ENCODE peak calls at places on chromosomes 5 and 9, in six cellular contexts. One of them, this sample, is unnamed.
A peak's percentile ranks its signal among the peaks of the same experiment; 100 is the strongest.

GRCh38 chr9:115531410-115532130 is 413.6 kb upstream of the TNC start:
- DNase-seq in K562: no peak
- DNase-seq in HCT116: no peak
- DNase-seq in GM12878: no peak
- DNase-seq in HepG2: no peak
- DNase-seq in SK-N-SH: no peak
- DNase-seq in this sample: no peak

GRCh38 chr9:74577956-74578355 is 80.8 kb downstream of the RORB start:
- DNase-seq in GM12878: no peak
- DNase-seq in SK-N-SH: no peak
- DNase-seq in HepG2: peak; percentile 9
- DNase-seq in K562: no peak
- DNase-seq in HCT116: peak; percentile 1
- DNase-seq in this sample: no peak

GRCh38 chr5:13378073-13378472 is 566.4 kb downstream of the DNAH5 start:
- DNase-seq in GM12878: no peak
- DNase-seq in HepG2: no peak
- DNase-seq in K562: no peak
- DNase-seq in HCT116: no peak
- DNase-seq in SK-N-SH: no peak
- DNase-seq in this sample: no peak

GRCh38 chr9:87547665-87548064 is 50.0 kb downstream of the DAPK1 start:
- DNase-seq in GM12878: no peak
- DNase-seq in SK-N-SH: peak; percentile 59
- DNase-seq in HCT116: no peak
- DNase-seq in HepG2: peak; percentile 12
- DNase-seq in K562: no peak
- DNase-seq in this sample: no peak

GRCh38 chr9:136851941-136852663 is at the start of gene MAMDC4:
- DNase-seq in HepG2: no peak
- DNase-seq in HCT116: no peak
- DNase-seq in GM12878: no peak
- DNase-seq in K562: no peak
- DNase-seq in SK-N-SH: no peak
- DNase-seq in this sample: no peak

GRCh38 chr5:3605298-3606010 is 9.8 kb downstream of the IRX1 start:
- DNase-seq in K562: no peak
- DNase-seq in GM12878: no peak
- DNase-seq in HCT116: no peak
- DNase-seq in SK-N-SH: peak; percentile 12
- DNase-seq in HepG2: no peak
- DNase-seq in this sample: no peak

GRCh38 chr9:133604856-133605255 is 4.3 kb downstream of the FAM163B start:
- DNase-seq in SK-N-SH: peak; percentile 76
- DNase-seq in GM12878: no peak
- DNase-seq in HepG2: no peak
- DNase-seq in HCT116: no peak
- DNase-seq in K562: no peak
- DNase-seq in this sample: no peak

GRCh38 chr9:70083429-70083828 is 39.8 kb downstream of the MAMDC2 start:
- DNase-seq in K562: no peak
- DNase-seq in GM12878: no peak
- DNase-seq in HepG2: no peak
- DNase-seq in SK-N-SH: no peak
- DNase-seq in HCT116: no peak
- DNase-seq in this sample: no peak

GRCh38 chr9:8412327-8412726 is 612.7 kb upstream of the DMAC1 start:
- DNase-seq in GM12878: no peak
- DNase-seq in HepG2: no peak
- DNase-seq in HCT116: no peak
- DNase-seq in K562: no peak
- DNase-seq in SK-N-SH: no peak
- DNase-seq in this sample: no peak

GRCh38 chr9:19992556-19992955 is 203.7 kb upstream of the SLC24A2 start:
- DNase-seq in SK-N-SH: no peak
- DNase-seq in HepG2: no peak
- DNase-seq in HCT116: no peak
- DNase-seq in GM12878: no peak
- DNase-seq in K562: no peak
- DNase-seq in this sample: no peak

GRCh38 chr5:77777281-77777892 is 1.2 kb upstream of the TBCA start:
- DNase-seq in HepG2: peak; percentile 55
- DNase-seq in GM12878: no peak
- DNase-seq in K562: no peak
- DNase-seq in SK-N-SH: no peak
- DNase-seq in HCT116: peak; percentile 19
- DNase-seq in this sample: no peak

GRCh38 chr9:108672475-108673065 is 183.2 kb downstream of the ACTL7B start:
- DNase-seq in HCT116: no peak
- DNase-seq in HepG2: no peak
- DNase-seq in GM12878: no peak
- DNase-seq in K562: no peak
- DNase-seq in SK-N-SH: no peak
- DNase-seq in this sample: no peak

GRCh38 chr5:141487131-141487530 is 1.8 kb upstream of the PCDHGC5 start:
- DNase-seq in K562: no peak
- DNase-seq in SK-N-SH: no peak
- DNase-seq in HCT116: no peak
- DNase-seq in HepG2: no peak
- DNase-seq in GM12878: no peak
- DNase-seq in this sample: no peak

GRCh38 chr5:14806452-14806851 is 65.1 kb downstream of the ANKH start:
- DNase-seq in K562: no peak
- DNase-seq in SK-N-SH: no peak
- DNase-seq in HepG2: no peak
- DNase-seq in GM12878: no peak
- DNase-seq in HCT116: no peak
- DNase-seq in this sample: no peak

GRCh38 chr9:80156725-80157124 is 585.0 kb downstream of the TLE4 start:
- DNase-seq in HCT116: no peak
- DNase-seq in GM12878: no peak
- DNase-seq in SK-N-SH: no peak
- DNase-seq in K562: no peak
- DNase-seq in HepG2: no peak
- DNase-seq in this sample: no peak

GRCh38 chr9:106784076-106784475 is 78.9 kb upstream of the ZNF462 start:
- DNase-seq in HCT116: no peak
- DNase-seq in GM12878: no peak
- DNase-seq in K562: no peak
- DNase-seq in SK-N-SH: no peak
- DNase-seq in HepG2: no peak
- DNase-seq in this sample: no peak

GRCh38 chr5:107476783-107477182 is 194.0 kb downstream of the EFNA5 start:
- DNase-seq in K562: no peak
- DNase-seq in GM12878: peak; percentile 80
- DNase-seq in HepG2: no peak
- DNase-seq in SK-N-SH: no peak
- DNase-seq in HCT116: no peak
- DNase-seq in this sample: no peak

GRCh38 chr5:9782806-9783560 is 152.8 kb upstream of the TAS2R1 start:
- DNase-seq in HCT116: no peak
- DNase-seq in GM12878: no peak
- DNase-seq in HepG2: no peak
- DNase-seq in K562: no peak
- DNase-seq in SK-N-SH: no peak
- DNase-seq in this sample: no peak

GRCh38 chr9:1018121-1018520 is 32.0 kb upstream of the DMRT2 start:
- DNase-seq in SK-N-SH: no peak
- DNase-seq in HepG2: peak; percentile 35
- DNase-seq in K562: peak; percentile 13
- DNase-seq in GM12878: no peak
- DNase-seq in HCT116: peak; percentile 13
- DNase-seq in this sample: no peak

GRCh38 chr5:153014194-153014593 is 476.3 kb upstream of the GRIA1 start:
- DNase-seq in K562: no peak
- DNase-seq in HCT116: no peak
- DNase-seq in SK-N-SH: no peak
- DNase-seq in HepG2: no peak
- DNase-seq in GM12878: no peak
- DNase-seq in this sample: no peak

GRCh38 chr5:112390327-112390726 is 28.8 kb downstream of the EPB41L4A start:
- DNase-seq in GM12878: no peak
- DNase-seq in K562: no peak
- DNase-seq in SK-N-SH: no peak
- DNase-seq in HepG2: peak; percentile 19
- DNase-seq in HCT116: no peak
- DNase-seq in this sample: peak; percentile 82

GRCh38 chr5:15995206-15996052 is 184.2 kb downstream of the MARCHF11 start:
- DNase-seq in GM12878: no peak
- DNase-seq in K562: no peak
- DNase-seq in SK-N-SH: peak; percentile 5
- DNase-seq in HCT116: no peak
- DNase-seq in HepG2: peak; percentile 5
- DNase-seq in this sample: peak; percentile 39

GRCh38 chr5:39473156-39473779 is 48.5 kb upstream of the DAB2 start:
- DNase-seq in HCT116: no peak
- DNase-seq in HepG2: no peak
- DNase-seq in SK-N-SH: no peak
- DNase-seq in GM12878: no peak
- DNase-seq in K562: no peak
- DNase-seq in this sample: no peak

GRCh38 chr9:9412241-9412640 is 1200.6 kb downstream of the PTPRD start:
- DNase-seq in K562: no peak
- DNase-seq in GM12878: no peak
- DNase-seq in HCT116: no peak
- DNase-seq in HepG2: no peak
- DNase-seq in SK-N-SH: no peak
- DNase-seq in this sample: no peak

GRCh38 chr5:160496784-160497183 is 75.1 kb downstream of the PTTG1 start:
- DNase-seq in HCT116: no peak
- DNase-seq in GM12878: no peak
- DNase-seq in HepG2: no peak
- DNase-seq in K562: no peak
- DNase-seq in SK-N-SH: no peak
- DNase-seq in this sample: no peak

GRCh38 chr5:151675956-151676712 is 10.6 kb downstream of the SPARC start:
- DNase-seq in HepG2: no peak
- DNase-seq in K562: no peak
- DNase-seq in HCT116: no peak
- DNase-seq in GM12878: no peak
- DNase-seq in SK-N-SH: no peak
- DNase-seq in this sample: no peak

GRCh38 chr9:36316629-36317317 is 58.5 kb upstream of the GNE start:
- DNase-seq in HepG2: peak; percentile 82
- DNase-seq in HCT116: no peak
- DNase-seq in K562: no peak
- DNase-seq in GM12878: no peak
- DNase-seq in SK-N-SH: no peak
- DNase-seq in this sample: no peak

GRCh38 chr5:104421431-104421830 is 858.8 kb upstream of the NUDT12 start:
- DNase-seq in GM12878: no peak
- DNase-seq in SK-N-SH: no peak
- DNase-seq in K562: no peak
- DNase-seq in HCT116: no peak
- DNase-seq in HepG2: no peak
- DNase-seq in this sample: no peak

GRCh38 chr9:76595645-76596044 is 136.7 kb downstream of the GCNT1 start:
- DNase-seq in K562: no peak
- DNase-seq in HCT116: no peak
- DNase-seq in HepG2: no peak
- DNase-seq in SK-N-SH: no peak
- DNase-seq in GM12878: no peak
- DNase-seq in this sample: no peak

GRCh38 chr5:168472329-168472728 is 13.9 kb upstream of the RARS1 start:
- DNase-seq in K562: peak; percentile 18
- DNase-seq in SK-N-SH: no peak
- DNase-seq in HCT116: no peak
- DNase-seq in GM12878: no peak
- DNase-seq in HepG2: no peak
- DNase-seq in this sample: peak; percentile 36

GRCh38 chr9:20419552-20419951 is 202.7 kb downstream of the MLLT3 start:
- DNase-seq in SK-N-SH: no peak
- DNase-seq in GM12878: no peak
- DNase-seq in K562: no peak
- DNase-seq in HCT116: no peak
- DNase-seq in HepG2: no peak
- DNase-seq in this sample: no peak

DNA sequence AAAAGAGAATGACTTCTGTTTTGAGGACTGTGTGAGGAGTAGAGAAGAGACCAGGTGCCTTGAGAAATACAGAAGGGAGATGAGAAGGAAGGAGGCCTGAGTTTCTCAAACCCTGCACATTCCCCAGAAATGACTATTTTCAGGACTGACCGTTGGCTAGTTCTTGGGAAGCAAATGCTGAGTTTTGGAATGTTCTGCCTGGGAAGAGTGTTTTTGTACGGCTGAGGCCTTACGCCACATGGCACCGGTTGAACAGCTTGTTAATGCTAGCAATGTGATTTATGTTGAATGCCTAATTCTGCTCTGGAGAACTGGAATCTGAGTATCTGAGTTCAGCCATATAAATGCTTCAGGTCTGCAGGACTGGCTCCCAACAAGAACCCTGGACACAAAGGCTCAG is 152.7 kb upstream of the ADAMTS16 start:
- DNase-seq in SK-N-SH: no peak
- DNase-seq in HCT116: no peak
- DNase-seq in HepG2: no peak
- DNase-seq in GM12878: no peak
- DNase-seq in K562: no peak
- DNase-seq in this sample: no peak
- TF ChIP-seq JUND in SK-N-SH: no peak
- TF ChIP-seq JUND in HCT116: no peak
- TF ChIP-seq JUND in HepG2: no peak
- TF ChIP-seq JUND in GM12878: no peak
- TF ChIP-seq JUND in K562: no peak
- TF ChIP-seq JUND in this sample: no peak

DNA sequence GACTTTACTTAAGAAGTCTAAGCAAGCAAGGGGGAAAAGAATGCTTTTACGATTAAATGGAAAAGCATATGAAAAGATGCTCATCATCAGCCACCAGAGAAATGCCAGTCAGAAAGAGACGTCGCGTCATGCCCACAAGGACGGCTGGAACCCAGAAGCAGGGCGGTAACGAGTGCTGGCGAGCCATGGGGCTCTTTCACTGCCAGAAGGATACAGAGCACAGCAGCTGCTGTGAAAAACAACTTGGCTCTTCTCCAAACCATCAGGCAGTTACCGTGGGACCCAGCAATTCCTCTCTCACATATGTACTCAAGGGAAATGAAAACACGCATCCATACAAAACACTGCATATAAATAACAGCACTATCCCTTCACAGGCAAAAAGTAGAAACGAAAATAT is 95.5 kb downstream of the CAMSAP1 start:
- DNase-seq in SK-N-SH: peak; percentile 61
- DNase-seq in HepG2: no peak
- DNase-seq in GM12878: no peak
- DNase-seq in K562: no peak
- DNase-seq in HCT116: no peak
- DNase-seq in this sample: no peak
- TF ChIP-seq JUND in SK-N-SH: no peak
- TF ChIP-seq JUND in HepG2: no peak
- TF ChIP-seq JUND in GM12878: no peak
- TF ChIP-seq JUND in K562: no peak
- TF ChIP-seq JUND in HCT116: no peak
- TF ChIP-seq JUND in this sample: no peak

GRCh38 chr5:58245479-58245845 is 214.4 kb downstream of the PLK2 start:
- DNase-seq in HCT116: no peak
- DNase-seq in SK-N-SH: no peak
- DNase-seq in HepG2: no peak
- DNase-seq in GM12878: no peak
- DNase-seq in K562: no peak
- DNase-seq in this sample: peak; percentile 53
- TF ChIP-seq JUND in HCT116: no peak
- TF ChIP-seq JUND in SK-N-SH: no peak
- TF ChIP-seq JUND in HepG2: no peak
- TF ChIP-seq JUND in GM12878: no peak
- TF ChIP-seq JUND in K562: no peak
- TF ChIP-seq JUND in this sample: no peak

GRCh38 chr9:27129221-27129620 is 20.2 kb downstream of the TEK start:
- DNase-seq in K562: no peak
- DNase-seq in SK-N-SH: no peak
- DNase-seq in HCT116: no peak
- DNase-seq in HepG2: no peak
- DNase-seq in GM12878: no peak
- DNase-seq in this sample: no peak
- TF ChIP-seq JUND in K562: no peak
- TF ChIP-seq JUND in SK-N-SH: no peak
- TF ChIP-seq JUND in HCT116: no peak
- TF ChIP-seq JUND in HepG2: no peak
- TF ChIP-seq JUND in GM12878: no peak
- TF ChIP-seq JUND in this sample: no peak